ENCODE peak calls at places on chromosomes 12 and 14, in six cellular contexts. K is PC-9; U is activated CD4-positive, alpha-beta T cell treated with anti-CD3 and anti-CD28 coated beads for 48 hours; X is stimulated activated CD8-positive, alpha-beta memory T cell treated with anti-CD3 and anti-CD28 coated beads, Interleukin-7, amount 100 ng/mL, for 24 hours; R is SW480; Y is MCF 10A. J is an unnamed sample.

GRCh38 chr14:23729720-23730387 is 93.7 kb downstream of the DHRS2 start:
- DNase-seq in R (peak; percentile 31), K (no peak), Y (no peak), U (no peak), X (no peak), J (no peak)

GRCh38 chr14:67704484-67705089 is 2.9 kb downstream of the RDH12 start:
- DNase-seq in X (no peak), R (peak; percentile 80), U (peak; percentile 20), K (peak; percentile 66), Y (peak; percentile 70), J (peak; percentile 66)

GRCh38 chr12:116969615-116970575 is 59.1 kb downstream of the FBXW8 start:
- DNase-seq in X (no peak), R (no peak), U (no peak), K (no peak), Y (no peak), J (no peak)

GRCh38 chr14:99574099-99574880 is 29.7 kb downstream of the CCDC85C start:
- DNase-seq in K (peak; percentile 66), U (no peak), X (no peak), Y (no peak), R (peak; percentile 56), J (no peak)

GRCh38 chr12:6620137-6620884 is 13.1 kb upstream of the CHD4 start:
- DNase-seq in Y (no peak), R (no peak), K (no peak), U (peak; percentile 72), X (no peak), J (peak; percentile 47)

GRCh38 chr14:98323850-98324249 is 948.1 kb downstream of the BCL11B start:
- DNase-seq in K (no peak), R (peak; percentile 35), Y (no peak), X (no peak), U (no peak), J (no peak)

GRCh38 chr12:53053223-53054111 is 3.6 kb downstream of the TNS2 start:
- DNase-seq in R (peak; percentile 83), U (peak; percentile 66), Y (peak; percentile 79), X (no peak), K (peak; percentile 71), J (peak; percentile 69)

GRCh38 chr14:88545256-88545655 is 9.6 kb downstream of the PTPN21 start:
- DNase-seq in Y (no peak), R (no peak), U (no peak), X (no peak), K (no peak), J (no peak)

GRCh38 chr14:68199465-68200145 is 380.0 kb downstream of the RAD51B start:
- DNase-seq in K (no peak), R (peak; percentile 58), Y (no peak), X (no peak), U (no peak), J (no peak)

GRCh38 chr12:89245090-89245489 is 107.2 kb downstream of the DUSP6 start:
- DNase-seq in Y (no peak), X (no peak), U (peak; percentile 26), R (no peak), K (no peak), J (no peak)

GRCh38 chr14:104031384-104031783 is 54.1 kb upstream of the ASPG start:
- DNase-seq in X (no peak), R (no peak), U (no peak), K (no peak), Y (no peak), J (no peak)

GRCh38 chr12:62647586-62647985 is 181.0 kb downstream of the MON2 start:
- DNase-seq in K (no peak), Y (no peak), U (no peak), R (no peak), X (no peak), J (no peak)

GRCh38 chr14:97221572-97221971 is 424.4 kb downstream of the VRK1 start:
- DNase-seq in K (no peak), X (no peak), Y (no peak), U (no peak), R (no peak), J (no peak)

GRCh38 chr14:78356406-78356805 is 186.2 kb downstream of the NRXN3 start:
- DNase-seq in R (no peak), K (no peak), X (no peak), U (no peak), Y (no peak), J (no peak)

GRCh38 chr12:111636209-111636928 is 37.3 kb upstream of the ATXN2 start:
- DNase-seq in X (no peak), U (no peak), R (no peak), K (no peak), Y (no peak), J (peak; percentile 79)

GRCh38 chr14:94768521-94769412 is 1.1 kb downstream of the GSC start:
- DNase-seq in K (no peak), Y (no peak), U (peak; percentile 54), X (no peak), R (no peak), J (no peak)

GRCh38 chr14:31400031-31400638 is 20.2 kb downstream of the HEATR5A start:
- DNase-seq in R (no peak), Y (no peak), X (no peak), K (no peak), U (no peak), J (no peak)

GRCh38 chr12:6863586-6864321 is 3.6 kb upstream of the TPI1 start:
- DNase-seq in U (no peak), Y (no peak), K (no peak), X (no peak), R (no peak), J (no peak)

GRCh38 chr12:107632246-107632645 is 53.4 kb upstream of the PWP1 start:
- DNase-seq in X (no peak), Y (peak; percentile 6), R (no peak), U (no peak), K (no peak), J (peak; percentile 12)

GRCh38 chr14:76929927-76930326 is 98.6 kb downstream of the IRF2BPL start:
- DNase-seq in R (no peak), Y (no peak), U (peak; percentile 60), X (no peak), K (no peak), J (peak; percentile 12)

GRCh38 chr12:132476038-132476414 is 13.9 kb upstream of the FBRSL1 start:
- DNase-seq in R (no peak), X (no peak), K (no peak), Y (no peak), U (no peak), J (no peak)

GRCh38 chr14:39055786-39056474 is 47.1 kb downstream of the SEC23A start:
- DNase-seq in R (no peak), K (no peak), U (no peak), Y (peak; percentile 14), X (no peak), J (peak; percentile 40)

GRCh38 chr14:91244501-91244901 is at the start of gene GPR68:
- DNase-seq in Y (no peak), R (no peak), X (no peak), K (no peak), U (no peak), J (no peak)

GRCh38 chr12:98895086-98895651 is 250.1 kb downstream of the APAF1 start:
- DNase-seq in R (no peak), U (no peak), Y (no peak), X (no peak), K (no peak), J (no peak)

GRCh38 chr12:61530456-61530855 is 729.7 kb upstream of the USP15 start:
- DNase-seq in X (no peak), K (no peak), Y (no peak), U (no peak), R (no peak), J (no peak)

GRCh38 chr12:66603981-66604380 is 74.9 kb downstream of the GRIP1 start:
- DNase-seq in R (no peak), X (no peak), Y (no peak), K (no peak), U (no peak), J (no peak)

GRCh38 chr14:61466249-61466904 is 145.0 kb downstream of the PRKCH start:
- DNase-seq in U (no peak), Y (peak; percentile 96), K (peak; percentile 87), X (no peak), R (no peak), J (no peak)

GRCh38 chr14:24053548-24054323 is 1.9 kb downstream of the CARMIL3 start:
- DNase-seq in K (no peak), Y (no peak), R (no peak), U (no peak), X (no peak), J (no peak)

J was measured in erythroblast.